ENCODE peak calls at places on chromosomes 6 and 20, in ten cellular contexts. J is progenitor cell of endocrine pancreas; Y is neural progenitor cell; N is HFFc6; T is GM12865; C is RWPE2; A is heart right ventricle; H is astrocyte of the spinal cord; D is neural crest cell; B is CD8-positive, alpha-beta T cell. X is an unnamed sample.

GRCh38 chr6:37078814-37079213 is 73.4 kb downstream of the FGD2 start:
- DNase-seq in J (no peak), Y (no peak), N (no peak), T (no peak), C (no peak), A (no peak), H (no peak), D (no peak), B (no peak), X (no peak)

GRCh38 chr6:160139420-160139851 is 17.8 kb downstream of the SLC22A1 start:
- DNase-seq in J (no peak), Y (no peak), N (peak), T (no peak), C (no peak), A (no peak), H (peak), D (no peak), B (no peak), X (no peak)

GRCh38 chr20:56483970-56484369 is 15.5 kb downstream of the RTF2 start:
- DNase-seq in J (no peak), Y (no peak), N (no peak), T (no peak), C (no peak), A (no peak), H (no peak), D (no peak), B (no peak), X (no peak)

GRCh38 chr20:58449703-58450138 is 60.7 kb downstream of the VAPB start:
- DNase-seq in J (no peak), Y (no peak), N (no peak), T (peak), C (peak), A (no peak), H (no peak), D (no peak), B (no peak), X (no peak)

GRCh38 chr20:10671221-10671849 is 2.5 kb downstream of the JAG1 start:
- DNase-seq in J (peak), Y (peak), N (peak), T (peak), C (peak), A (peak), H (peak), D (peak), B (no peak), X (no peak)

GRCh38 chr6:118061666-118062065 is 154.6 kb downstream of the SLC35F1 start:
- DNase-seq in J (no peak), Y (no peak), N (no peak), T (no peak), C (no peak), A (no peak), H (no peak), D (no peak), B (no peak), X (no peak)

GRCh38 chr20:53940356-53940694 is 130.1 kb downstream of the BCAS1 start:
- DNase-seq in J (no peak), Y (no peak), N (no peak), T (no peak), C (no peak), A (no peak), H (peak), D (no peak), B (no peak), X (no peak)

GRCh38 chr20:8361008-8361652 is 229.1 kb downstream of the PLCB1 start:
- DNase-seq in J (no peak), Y (no peak), N (peak), T (peak), C (no peak), A (no peak), H (peak), D (no peak), B (no peak), X (no peak)

GRCh38 chr6:11798096-11798495 is 19.5 kb upstream of the ADTRP start:
- DNase-seq in J (no peak), Y (no peak), N (no peak), T (no peak), C (no peak), A (no peak), H (no peak), D (no peak), B (no peak), X (no peak)

GRCh38 chr6:132456700-132457143 is 55.4 kb upstream of the MOXD1 start:
- DNase-seq in J (no peak), Y (peak), N (peak), T (peak), C (no peak), A (peak), H (no peak), D (no peak), B (no peak), X (no peak)

GRCh38 chr6:112691289-112691688 is 344.2 kb downstream of the RFPL4B start:
- DNase-seq in J (no peak), Y (no peak), N (peak), T (no peak), C (no peak), A (peak), H (peak), D (no peak), B (no peak), X (no peak)
- TF ChIP-seq CTCF in J (no peak), Y (no peak), N (no peak), T (no peak), C (no peak), A (no peak), H (no peak), D (no peak), B (no peak), X (no peak)

DNA sequence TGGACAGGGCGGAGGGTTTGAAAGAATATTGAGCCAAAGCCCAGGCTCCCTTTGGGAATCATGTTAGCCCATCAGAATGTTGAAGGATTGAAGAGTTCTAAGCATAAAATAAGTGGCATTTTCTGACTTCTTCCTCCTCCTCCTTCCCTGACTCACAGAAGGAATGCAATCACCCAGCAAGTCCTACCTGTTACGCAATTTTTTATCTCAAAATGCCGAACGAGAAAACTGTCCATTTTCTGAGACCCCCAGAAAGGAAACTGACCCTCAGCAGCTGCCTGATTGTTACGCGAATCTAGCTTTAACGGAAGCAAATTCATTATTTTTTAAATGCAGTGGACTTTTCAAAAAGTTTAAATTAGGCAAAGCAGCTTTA is 4.7 kb upstream of the DNAJC5 start:
- DNase-seq in J (no peak), Y (no peak), N (no peak), T (no peak), C (no peak), A (no peak), H (no peak), D (no peak), B (no peak), X (no peak)
- TF ChIP-seq CTCF in J (no peak), Y (no peak), N (no peak), T (no peak), C (no peak), A (no peak), H (no peak), D (no peak), B (no peak), X (no peak)

GRCh38 chr6:150600302-150601017 is 775 bp downstream of the PLEKHG1 start:
- DNase-seq in J (peak), Y (peak), N (peak), T (peak), C (peak), A (peak), H (peak), D (peak), B (peak), X (peak)
- TF ChIP-seq CTCF in J (peak), Y (peak), N (no peak), T (peak), C (peak), A (peak), H (peak), D (peak), B (peak), X (no peak)

GRCh38 chr6:126307859-126308258 is 32.1 kb upstream of the CENPW start:
- DNase-seq in J (no peak), Y (no peak), N (peak), T (no peak), C (peak), A (no peak), H (peak), D (no peak), B (no peak), X (no peak)

GRCh38 chr6:126308367-126308766 is 31.5 kb upstream of the CENPW start:
- DNase-seq in J (no peak), Y (no peak), N (no peak), T (no peak), C (no peak), A (no peak), H (no peak), D (no peak), B (no peak), X (no peak)

DNA sequence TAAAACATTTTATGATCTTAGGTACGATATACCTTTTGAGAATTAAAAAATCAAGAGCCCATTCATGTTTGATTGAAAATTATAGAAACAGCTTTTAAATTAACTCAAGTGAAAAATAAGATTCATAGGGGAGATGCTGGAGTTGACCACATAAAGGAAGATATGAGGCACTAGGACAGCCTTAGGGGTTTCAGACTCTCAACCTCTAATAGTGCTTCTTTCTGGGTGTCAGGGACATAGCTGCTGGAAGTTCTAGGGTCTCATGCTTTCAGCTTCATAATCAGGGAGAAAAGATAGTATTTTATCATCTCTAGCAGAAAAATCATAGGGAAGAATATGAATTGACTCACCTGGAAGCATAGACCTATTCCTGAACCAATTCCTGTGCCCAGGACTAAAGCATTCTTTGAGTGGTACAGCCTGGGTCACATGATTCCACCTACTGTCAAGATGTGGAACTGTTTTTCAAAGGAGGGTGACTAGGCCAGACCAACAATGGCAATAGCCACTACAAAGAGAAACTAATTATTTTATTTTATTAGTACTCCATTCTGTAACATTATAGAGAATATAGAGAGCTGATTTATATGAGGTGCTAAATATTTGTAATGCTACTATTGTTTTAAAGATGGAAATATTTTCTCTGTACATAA is 27.8 kb upstream of the CENPW start:
- DNase-seq in J (no peak), Y (peak), N (peak), T (peak), C (no peak), A (no peak), H (no peak), D (no peak), B (no peak), X (no peak)
- TF ChIP-seq CTCF in J (peak), Y (peak), N (peak), T (peak), C (peak), A (no peak), H (peak), D (peak), B (no peak), X (no peak)